ENCODE peak calls at places on chromosome 15, in seven cellular contexts. W, C, L, M, D, A and T are unnamed samples.

GRCh38 chr15:94164202-94164807 is 67.1 kb upstream of the MCTP2 start:
- DNase-seq in D (no peak), W (peak), L (peak), M (peak), C (peak), A (no peak), T (peak)

GRCh38 chr15:62850791-62851291 is 191.7 kb upstream of the TPM1 start:
- DNase-seq in A (peak), W (no peak), M (no peak), C (no peak), D (no peak), L (peak), T (no peak)

GRCh38 chr15:64153480-64154367 is 2.2 kb downstream of the SNX22 start:
- DNase-seq in D (peak), W (peak), C (peak), M (peak), L (peak), A (peak), T (peak)

GRCh38 chr15:63054985-63055384 is 12.4 kb downstream of the TPM1 start:
- DNase-seq in D (no peak), L (no peak), A (no peak), W (no peak), C (no peak), M (no peak), T (no peak)

GRCh38 chr15:27850961-27851636 is 248.0 kb downstream of the OCA2 start:
- DNase-seq in L (no peak), M (no peak), C (no peak), A (no peak), D (no peak), W (no peak), T (no peak)

GRCh38 chr15:29056839-29057450 is 171.2 kb downstream of the APBA2 start:
- DNase-seq in W (no peak), D (no peak), C (no peak), M (no peak), A (no peak), L (no peak), T (no peak)

GRCh38 chr15:99993681-99994131 is 260.5 kb upstream of the LYSMD4 start:
- DNase-seq in C (no peak), W (no peak), M (no peak), D (no peak), L (no peak), A (no peak), T (no peak)

GRCh38 chr15:78067328-78068241 is 9.9 kb downstream of the TBC1D2B start:
- DNase-seq in C (no peak), W (no peak), D (no peak), M (no peak), A (no peak), L (no peak), T (peak)

GRCh38 chr15:88204584-88204983 is 52.0 kb downstream of the NTRK3 start:
- DNase-seq in D (no peak), C (no peak), L (no peak), W (no peak), M (no peak), A (no peak), T (no peak)

GRCh38 chr15:27768731-27769510 is 330.2 kb downstream of the OCA2 start:
- DNase-seq in D (no peak), M (no peak), A (no peak), C (no peak), L (no peak), W (no peak), T (no peak)

GRCh38 chr15:86894269-86894668 is 814.6 kb downstream of the AGBL1 start:
- DNase-seq in L (no peak), M (no peak), W (peak), C (no peak), A (no peak), D (no peak), T (no peak)

GRCh38 chr15:62506217-62506805 is 341.2 kb upstream of the C2CD4B start:
- DNase-seq in W (no peak), A (peak), M (no peak), L (peak), C (no peak), D (no peak), T (no peak)

GRCh38 chr15:73979636-73980035 is 12.5 kb downstream of the STOML1 start:
- DNase-seq in A (no peak), W (no peak), D (no peak), M (no peak), L (no peak), C (no peak), T (no peak)

GRCh38 chr15:33908396-33908795 is 59.9 kb upstream of the CHRM5 start:
- DNase-seq in L (peak), W (no peak), D (no peak), C (no peak), A (no peak), M (no peak), T (no peak)

GRCh38 chr15:85800460-85801123 is 5.9 kb upstream of the KLHL25 start:
- DNase-seq in L (peak), W (peak), D (peak), M (peak), A (peak), C (no peak), T (peak)

GRCh38 chr15:59244337-59244736 is 37.7 kb downstream of the LDHAL6B start:
- DNase-seq in C (no peak), M (no peak), A (peak), D (no peak), W (no peak), L (no peak), T (no peak)

GRCh38 chr15:60580650-60581415 is 101.9 kb upstream of the ICE2 start:
- DNase-seq in D (no peak), M (no peak), A (no peak), C (no peak), L (no peak), W (no peak), T (no peak)

GRCh38 chr15:63623231-63623969 is 26.2 kb downstream of the FBXL22 start:
- DNase-seq in D (no peak), L (no peak), M (no peak), C (no peak), A (no peak), W (no peak), T (no peak)

GRCh38 chr15:56817266-56817665 is 84.0 kb upstream of the ZNF280D start:
- DNase-seq in D (no peak), A (no peak), L (peak), C (no peak), M (no peak), W (no peak), T (no peak)

GRCh38 chr15:60526127-60526616 is 47.2 kb upstream of the ICE2 start:
- DNase-seq in D (no peak), M (no peak), L (no peak), A (no peak), C (no peak), W (no peak), T (peak)

GRCh38 chr15:65132841-65133549 is 613 bp downstream of the PDCD7 start:
- DNase-seq in A (peak), M (no peak), D (no peak), C (no peak), W (peak), L (peak), T (peak)

GRCh38 chr15:26772588-26773484 is at the start of gene GABRB3:
- DNase-seq in A (peak), W (peak), L (no peak), D (no peak), M (no peak), C (peak), T (peak)

GRCh38 chr15:38708672-38709188 is 144.1 kb upstream of the RASGRP1 start:
- DNase-seq in M (no peak), D (no peak), A (no peak), W (no peak), L (peak), C (no peak), T (no peak)

GRCh38 chr15:93917181-93917580 is 314.2 kb upstream of the MCTP2 start:
- DNase-seq in W (no peak), D (no peak), C (no peak), M (no peak), A (no peak), L (no peak), T (no peak)

GRCh38 chr15:82538961-82539689 is 1.1 kb downstream of the RPS17 start:
- DNase-seq in C (no peak), L (no peak), D (no peak), W (no peak), A (no peak), M (no peak), T (no peak)

GRCh38 chr15:82540984-82541431 is 751 bp upstream of the RPS17 start:
- DNase-seq in A (peak), W (no peak), L (peak), D (no peak), C (peak), M (no peak), T (no peak)

GRCh38 chr15:82539690-82540054 is 585 bp downstream of the RPS17 start:
- DNase-seq in L (no peak), D (no peak), W (no peak), C (no peak), M (no peak), A (no peak), T (no peak)

GRCh38 chr15:82543155-82543554 is 2.9 kb upstream of the RPS17 start:
- DNase-seq in A (no peak), C (peak), W (no peak), M (no peak), D (no peak), L (peak), T (no peak)

DNA sequence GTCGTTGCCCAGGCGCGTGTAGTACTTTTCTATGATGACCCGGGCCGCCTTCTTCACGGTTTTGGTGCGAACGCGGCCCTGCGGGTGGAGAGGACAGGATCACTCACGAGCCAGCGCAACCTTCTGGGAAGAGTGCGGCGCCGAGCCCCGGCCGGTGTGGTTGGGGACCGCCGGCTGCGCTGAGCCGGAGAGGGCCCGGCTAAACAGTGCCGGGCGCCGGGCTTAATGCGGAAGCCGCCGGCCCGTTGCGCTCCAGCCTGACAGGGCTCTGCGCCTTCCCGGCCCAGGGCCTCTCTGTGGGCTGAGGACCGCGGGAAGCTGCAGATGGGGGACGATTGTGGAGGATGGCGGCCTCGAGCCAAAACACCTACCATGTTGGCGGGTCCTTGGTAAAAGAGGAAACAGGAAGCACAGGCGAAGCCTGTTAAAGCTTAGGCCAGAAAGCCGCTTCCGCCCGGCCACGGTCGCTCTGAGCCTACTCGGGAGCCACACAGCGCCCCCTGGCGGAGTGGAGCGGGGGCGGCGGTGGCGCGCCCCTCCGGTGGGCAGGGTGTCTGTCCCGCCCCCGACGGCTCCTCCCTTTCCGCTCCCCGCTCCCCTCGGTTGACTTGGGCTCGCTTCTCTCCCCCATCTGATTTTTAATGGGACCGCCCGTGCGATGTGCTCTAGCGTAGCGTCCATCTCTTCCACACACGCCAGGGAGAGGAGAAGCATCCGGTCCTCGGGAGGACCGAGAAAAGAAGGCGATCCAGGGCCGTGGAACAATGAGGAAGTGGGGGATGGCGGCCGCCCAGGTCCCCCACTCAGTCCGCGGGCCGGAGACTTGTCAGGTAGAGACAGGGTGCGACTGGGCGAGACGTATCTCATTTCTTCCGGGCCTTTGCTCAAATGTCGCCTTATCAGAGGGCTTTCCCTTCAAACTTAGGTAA is at the start of gene RPS17:
- DNase-seq in D (peak), A (peak), L (peak), M (peak), W (peak), C (peak), T (peak)
- TF ChIP-seq POLR2A in D (peak), A (peak), L (peak), M (peak), W (peak), C (peak), T (peak)

DNA sequence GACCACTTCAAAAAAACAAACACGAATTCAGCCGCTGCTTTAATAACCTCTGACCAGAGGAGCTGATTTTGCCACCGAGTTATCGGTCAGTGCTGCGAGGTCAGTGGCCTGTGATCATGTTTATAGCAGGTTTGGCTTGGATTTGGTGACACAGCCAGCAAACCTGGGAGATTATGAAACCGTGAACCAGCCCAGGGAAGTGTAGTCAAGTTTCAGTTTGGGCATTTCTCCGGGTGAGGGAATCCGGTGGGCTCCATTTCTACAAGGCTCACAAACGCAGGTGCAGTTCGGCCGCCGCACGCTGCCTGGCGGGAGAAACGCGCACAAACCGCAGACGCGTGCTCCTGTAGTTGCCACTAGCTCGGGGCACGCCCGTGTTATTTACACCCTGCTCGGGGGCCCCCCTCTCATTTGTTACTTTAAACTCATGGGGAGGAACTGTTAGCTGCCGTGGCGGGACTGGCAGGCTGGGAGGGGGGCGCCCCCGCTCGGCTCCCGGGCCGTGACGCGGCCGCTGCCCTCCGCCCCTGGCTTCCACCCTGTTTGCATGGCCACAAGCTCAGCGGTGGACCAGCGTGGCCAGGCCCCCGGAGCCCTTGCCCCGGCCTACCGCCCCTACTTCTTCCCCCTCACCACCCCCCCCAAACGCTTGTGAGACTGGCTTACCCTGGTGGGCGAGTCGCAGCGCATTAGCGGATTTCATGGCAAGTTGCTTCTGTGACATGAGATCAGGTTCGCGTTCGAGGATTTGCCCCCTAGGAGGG is 13.6 kb upstream of the ONECUT1 start:
- DNase-seq in A (no peak), C (no peak), D (no peak), L (no peak), M (no peak), W (no peak), T (no peak)
- H3K4me3 ChIP-seq in A (no peak), C (no peak), D (peak), L (no peak), M (no peak), W (no peak), T (no peak)

GRCh38 chr15:35545825-35546580 is at the start of gene DPH6:
- DNase-seq in A (peak), L (peak), C (peak), M (peak), D (peak), W (peak), T (peak)
- TF ChIP-seq POLR2A in A (peak), L (peak), C (peak), M (peak), D (peak), W (peak), T (peak)

GRCh38 chr15:40597024-40597423 is 3.0 kb downstream of the KNL1 start:
- DNase-seq in D (no peak), A (no peak), C (no peak), L (no peak), M (no peak), W (no peak), T (no peak)

GRCh38 chr15:40598126-40598525 is 4.1 kb downstream of the KNL1 start:
- DNase-seq in L (no peak), C (no peak), D (no peak), W (no peak), M (no peak), A (no peak), T (no peak)

GRCh38 chr15:40603935-40604334 is 9.9 kb downstream of the KNL1 start:
- DNase-seq in A (no peak), L (no peak), D (no peak), W (no peak), M (no peak), C (no peak), T (no peak)

GRCh38 chr15:40598672-40599071 is 4.6 kb downstream of the KNL1 start:
- DNase-seq in C (no peak), W (no peak), M (no peak), L (no peak), A (no peak), D (no peak), T (no peak)

DNA sequence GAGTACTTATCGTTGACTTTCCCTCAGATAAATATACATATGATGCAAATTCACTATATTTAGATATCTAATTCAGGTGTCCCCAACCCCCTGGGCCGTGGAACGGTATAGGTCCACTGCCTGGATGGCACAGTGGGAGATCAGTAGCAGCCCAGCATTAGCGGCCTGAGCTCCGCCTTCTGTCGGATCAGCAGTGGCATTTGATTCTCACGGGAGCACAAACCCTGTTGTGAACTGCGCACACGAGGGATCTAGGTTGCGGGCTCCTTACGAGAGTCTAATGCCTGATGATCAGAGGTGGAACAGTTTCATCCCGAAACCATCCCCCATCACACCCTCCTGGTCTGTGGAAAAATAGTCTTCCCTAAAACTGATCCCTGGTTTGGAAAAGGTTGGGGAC is 6.9 kb downstream of the KNL1 start:
- DNase-seq in W (no peak), M (no peak), A (no peak), D (no peak), C (no peak), L (no peak), T (no peak)
- H3K4me3 ChIP-seq in W (no peak), M (no peak), A (no peak), D (no peak), C (no peak), L (no peak), T (no peak)

DNA sequence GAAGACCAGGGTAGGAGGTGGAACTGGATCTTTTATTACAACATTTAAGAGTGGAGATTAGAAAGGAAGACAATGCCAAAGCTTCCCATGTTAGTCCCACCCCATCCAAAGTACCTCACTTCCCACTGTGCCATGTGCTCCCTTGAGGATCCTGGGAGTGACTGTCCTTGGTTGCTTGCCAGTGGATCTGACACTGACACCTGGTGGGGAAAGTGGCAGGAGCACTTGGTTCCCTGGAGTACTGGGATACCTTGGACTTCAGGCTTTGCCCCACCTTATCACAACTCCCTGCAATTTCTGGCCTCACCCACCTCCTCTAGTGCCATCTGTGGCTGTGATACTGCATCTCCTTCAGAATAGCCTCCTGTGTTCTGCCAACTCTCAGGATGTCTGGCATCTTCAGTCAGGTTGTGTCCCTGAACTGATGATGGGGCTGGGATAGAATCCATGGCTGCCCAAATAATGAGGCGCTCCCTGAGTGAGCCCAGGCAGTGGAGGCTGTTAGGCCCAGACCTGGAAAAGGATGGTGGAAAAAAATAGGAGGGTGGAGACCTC is 1.3 kb downstream of the ELL3 start:
- DNase-seq in A (peak), M (peak), L (peak), D (peak), W (no peak), C (peak), T (peak)
- TF ChIP-seq POLR2A in A (no peak), M (no peak), L (no peak), D (no peak), W (no peak), C (no peak), T (no peak)

DNA sequence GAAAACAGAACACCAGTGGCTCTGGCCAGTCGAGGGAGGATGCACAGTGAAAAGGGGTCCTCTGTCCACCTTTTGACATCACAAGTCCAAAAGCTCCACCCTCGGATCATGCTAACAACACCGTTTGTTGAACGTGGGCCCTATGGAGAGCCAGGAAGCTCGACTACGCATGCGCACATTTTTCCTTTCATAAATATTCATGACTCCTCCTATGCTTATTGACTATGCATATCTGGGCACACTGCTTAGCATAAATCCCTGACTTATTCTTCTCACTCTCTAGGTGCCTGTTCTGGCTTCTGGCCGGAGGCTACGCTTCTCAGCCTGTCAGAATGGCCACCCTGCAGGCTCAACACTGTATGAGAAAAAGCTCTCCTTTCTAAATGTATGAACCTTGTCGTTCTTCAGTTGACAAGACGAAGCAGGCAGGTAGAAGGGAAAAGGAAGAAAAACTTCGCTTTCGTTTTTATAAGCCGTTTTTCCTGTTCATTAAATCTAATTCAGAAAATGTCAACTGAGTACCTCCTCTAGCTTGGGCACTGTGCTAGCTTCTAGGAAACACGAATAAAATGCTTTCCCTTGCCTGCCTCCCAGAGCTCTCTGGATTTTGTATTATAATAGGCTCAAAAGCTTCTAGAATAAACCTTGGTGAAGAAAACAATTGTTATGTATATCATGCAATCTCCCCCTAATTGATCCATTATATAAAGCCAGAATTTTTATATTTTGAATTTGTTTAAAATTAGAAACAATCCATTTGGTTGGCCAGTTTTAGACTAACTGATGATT is 207.8 kb downstream of the ATP10A start:
- DNase-seq in W (no peak), M (no peak), C (no peak), D (no peak), L (no peak), A (no peak), T (no peak)
- H3K4me3 ChIP-seq in W (no peak), M (no peak), C (no peak), D (no peak), L (no peak), A (no peak), T (no peak)

GRCh38 chr15:44882499-44882968 is 74.0 kb upstream of the TERB2 start:
- DNase-seq in M (no peak), A (no peak), L (no peak), W (no peak), C (no peak), D (no peak), T (no peak)
- TF ChIP-seq POLR2A in M (no peak), A (no peak), L (no peak), W (no peak), C (no peak), D (no peak), T (no peak)